ENCODE peak calls at places on chromosome 16, in five cellular contexts. M is PC-9, S is K562, K is upper lobe of right lung, J is adrenal gland. V is an unnamed sample. For H3K4me1, the result is how much of the 10 kb centered on the place peaks cover.

GRCh38 chr16:1532081-1532760 is 1.2 kb upstream of the TMEM204 start:
- DNase-seq in M (no peak), S (no peak), K (no peak), J (peak), V (no peak)

GRCh38 chr16:11348737-11349598 is 3.7 kb downstream of the RMI2 start:
- DNase-seq in M (no peak), S (no peak), K (no peak), J (no peak), V (no peak)

GRCh38 chr16:14186007-14186953 is 115.2 kb downstream of the MRTFB start:
- DNase-seq in M (no peak), S (no peak), K (no peak), J (no peak), V (no peak)

GRCh38 chr16:27316038-27316680 is 2.4 kb downstream of the IL4R start:
- DNase-seq in M (no peak), S (no peak), K (no peak), J (no peak), V (no peak)

GRCh38 chr16:57257455-57258070 is 12.5 kb downstream of the ARL2BP start:
- DNase-seq in M (no peak), S (no peak), K (peak), J (no peak), V (no peak)

GRCh38 chr16:67936124-67936875 is at the start of gene PSMB10:
- DNase-seq in M (no peak), S (peak), K (peak), J (peak), V (no peak)

GRCh38 chr16:57185446-57185944 is 344 bp downstream of the PSME3IP1 start:
- DNase-seq in M (peak), S (peak), K (no peak), J (peak), V (peak)

GRCh38 chr16:87658564-87659225 is 56.4 kb downstream of the JPH3 start:
- DNase-seq in M (no peak), S (no peak), K (no peak), J (no peak), V (no peak)

GRCh38 chr16:66923247-66923851 is 2.0 kb downstream of the RRAD start:
- DNase-seq in M (no peak), S (no peak), K (no peak), J (peak), V (no peak)

GRCh38 chr16:81657731-81658130 is 121.4 kb upstream of the PLCG2 start:
- DNase-seq in M (no peak), S (no peak), K (no peak), J (no peak), V (no peak)

GRCh38 chr16:68381363-68381724 is 67.0 kb downstream of the SMPD3 start:
- DNase-seq in M (no peak), S (peak), K (no peak), J (no peak), V (no peak)

GRCh38 chr16:71732587-71732986 is 8.1 kb upstream of the PHLPP2 start:
- DNase-seq in M (no peak), S (no peak), K (no peak), J (no peak), V (no peak)

GRCh38 chr16:88883117-88883895 is 16.8 kb upstream of the PABPN1L start:
- DNase-seq in M (peak), S (no peak), K (no peak), J (no peak), V (no peak)

GRCh38 chr16:23081675-23082119 is 67.6 kb downstream of the USP31 start:
- DNase-seq in M (no peak), S (no peak), K (no peak), J (no peak), V (no peak)

GRCh38 chr16:31414706-31415105 is 13.5 kb downstream of the COX6A2 start:
- DNase-seq in M (no peak), S (no peak), K (no peak), J (no peak), V (no peak)

GRCh38 chr16:74999683-75000480 is 1.1 kb downstream of the ZNRF1 start:
- DNase-seq in M (no peak), S (no peak), K (peak), J (peak), V (peak)

GRCh38 chr16:84700518-84701277 is 898 bp downstream of the USP10 start:
- DNase-seq in M (no peak), S (no peak), K (no peak), J (peak), V (peak)

GRCh38 chr16:6105115-6105514 is 1007.5 kb upstream of the EEF2KMT start:
- DNase-seq in M (no peak), S (no peak), K (no peak), J (no peak), V (no peak)

GRCh38 chr16:13898233-13898632 is 21.7 kb upstream of the ERCC4 start:
- DNase-seq in M (no peak), S (no peak), K (no peak), J (no peak), V (no peak)

GRCh38 chr16:346587-346986 is 5.9 kb downstream of the AXIN1 start:
- DNase-seq in M (no peak), S (no peak), K (no peak), J (no peak), V (no peak)

GRCh38 chr16:57042157-57043111 is 49.9 kb upstream of the CPNE2 start:
- DNase-seq in M (no peak), S (no peak), K (no peak), J (peak), V (peak)

GRCh38 chr16:67419931-67420330 is 3.7 kb upstream of the ZDHHC1 start:
- DNase-seq in M (no peak), S (no peak), K (no peak), J (no peak), V (no peak)

GRCh38 chr16:83549836-83550569 is 257.8 kb upstream of the HSBP1 start:
- DNase-seq in M (no peak), S (no peak), K (no peak), J (no peak), V (no peak)
- H3K27ac ChIP-seq in M (no peak), S (no peak), K (no peak), J (no peak), V (no peak)

GRCh38 chr16:25052530-25052929 is 37.4 kb upstream of the ARHGAP17 start:
- DNase-seq in M (no peak), S (no peak), K (no peak), J (peak), V (no peak)
- H3K4me3 ChIP-seq in M (no peak), S (no peak), K (peak), J (no peak), V (peak)

GRCh38 chr16:86446279-86446678 is 64.0 kb upstream of the FOXF1 start:
- DNase-seq in M (no peak), S (no peak), K (no peak), J (no peak), V (no peak)
- H3K4me1 ChIP-seq in M (under half), S (under half), K (under half), J (under half), V (under half)

GRCh38 chr16:50712568-50712914 is 19.1 kb downstream of the NOD2 start:
- DNase-seq in M (no peak), S (no peak), K (no peak), J (no peak), V (no peak)
- H3K27ac ChIP-seq in M (no peak), S (no peak), K (no peak), J (no peak), V (no peak)

DNA sequence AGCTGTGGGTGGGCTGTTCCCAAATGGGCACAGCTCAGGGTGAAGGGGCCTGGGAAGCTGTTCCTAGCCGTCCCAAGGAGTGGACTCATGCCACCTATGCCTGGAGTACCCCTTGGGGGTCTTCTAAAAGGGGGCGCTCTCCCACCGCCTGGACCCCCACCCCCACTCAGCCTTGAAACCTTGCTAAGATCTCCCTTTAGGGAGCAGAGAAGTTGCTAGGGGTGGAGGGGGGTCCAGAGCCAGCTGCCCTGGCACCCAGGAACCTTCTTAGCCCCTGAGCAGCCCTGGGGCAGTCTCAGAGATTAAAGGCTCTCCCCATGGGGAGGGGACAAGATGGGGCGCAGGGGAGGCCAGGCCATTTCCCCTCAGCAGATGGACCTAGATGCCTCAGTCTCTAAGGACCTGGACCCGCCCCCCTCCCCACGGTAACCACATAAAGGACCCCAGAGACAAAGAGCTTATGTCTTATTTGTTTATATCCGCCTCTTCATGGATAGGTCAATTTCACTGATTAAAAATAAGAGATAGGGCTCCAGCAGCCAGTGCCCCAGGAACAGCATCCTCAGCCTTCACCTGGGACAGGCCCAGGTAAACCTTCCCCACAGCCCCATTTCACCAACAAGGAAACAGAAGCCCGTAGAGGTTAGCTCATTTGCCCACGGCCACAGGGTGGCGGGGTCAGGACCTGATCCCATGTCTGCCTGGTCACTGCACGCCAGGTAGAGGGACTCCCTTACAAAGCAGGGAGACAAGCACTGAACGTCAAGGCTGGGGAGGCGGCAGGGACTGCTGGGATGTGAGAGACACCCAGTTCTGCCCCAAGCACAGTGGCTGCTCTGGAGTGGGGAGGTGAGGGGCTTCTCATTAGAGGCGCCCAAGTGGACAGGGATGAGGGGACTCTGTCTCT is 3.4 kb downstream of the MTSS2 start:
- DNase-seq in M (no peak), S (no peak), K (no peak), J (no peak), V (no peak)
- H3K4me3 ChIP-seq in M (no peak), S (no peak), K (peak), J (no peak), V (no peak)

DNA sequence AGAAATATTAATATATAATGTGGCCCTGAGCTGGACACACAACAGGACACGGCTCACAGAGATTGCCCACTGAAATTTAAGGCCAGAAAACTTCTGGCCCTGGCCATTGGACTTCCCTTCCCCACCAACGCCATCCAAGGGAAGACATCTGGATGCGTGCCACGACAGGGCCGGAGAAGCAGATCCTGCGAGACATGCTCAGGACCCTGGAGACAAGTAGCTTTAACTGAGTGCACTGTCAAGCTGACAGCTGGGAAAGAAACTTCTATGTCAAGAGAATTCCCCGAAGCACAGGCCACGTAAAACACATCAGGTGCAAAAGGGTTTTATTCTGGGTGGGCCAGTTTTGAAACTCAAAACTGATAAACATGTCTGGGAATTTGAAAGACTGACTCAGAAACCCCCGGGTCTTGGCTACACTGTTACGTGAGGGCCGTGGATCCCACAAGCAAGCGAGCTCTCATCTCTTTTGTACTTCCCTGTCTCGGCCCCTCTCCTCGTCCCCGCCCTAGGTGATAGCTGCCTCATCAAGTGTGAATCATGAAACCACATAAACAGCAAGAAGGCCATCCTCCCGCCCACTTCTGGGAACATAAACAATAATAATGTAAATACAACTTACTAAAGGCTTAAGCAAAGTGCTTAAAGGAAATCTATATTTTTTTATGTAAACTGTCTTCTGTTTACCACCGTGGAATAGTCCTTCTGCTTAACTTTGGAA is 405.8 kb upstream of the MAF start:
- DNase-seq in M (peak), S (peak), K (no peak), J (no peak), V (no peak)
- H3K4me1 ChIP-seq in M (under half), S (under half), K (under half), J (under half), V (under half)

DNA sequence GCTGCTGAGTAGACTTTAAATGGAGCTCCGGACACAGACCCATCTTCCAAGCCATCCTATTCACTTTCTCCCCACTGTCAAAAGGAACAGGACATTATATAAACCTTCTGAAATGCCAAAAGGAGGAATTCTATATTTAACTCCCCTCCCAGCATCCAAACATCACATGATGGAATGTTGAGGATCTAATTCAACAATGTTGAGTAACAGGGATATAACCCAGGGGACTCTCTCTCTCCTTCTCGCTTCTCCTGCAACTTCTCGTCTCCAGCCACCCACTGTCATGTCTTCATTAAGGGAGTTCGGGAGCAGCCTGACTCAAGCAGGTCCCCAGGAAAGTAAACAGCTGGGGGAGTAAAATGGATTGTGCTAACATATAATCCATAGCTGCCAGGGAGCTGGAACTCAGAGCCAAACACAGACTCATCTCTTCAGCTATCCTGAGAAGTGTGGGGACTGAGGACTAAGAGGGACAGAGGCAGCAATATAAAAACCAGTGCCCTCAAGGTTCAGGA is 51.7 kb downstream of the GRIN2A start:
- DNase-seq in M (no peak), S (no peak), K (no peak), J (no peak), V (no peak)
- H3K27ac ChIP-seq in M (no peak), S (no peak), K (no peak), J (no peak), V (no peak)